ENCODE peak calls at places on chromosomes 11 and 22, in six cellular contexts. H, X, T, R, O and V are unnamed samples.

GRCh38 chr11:46521947-46522681 is 71.7 kb downstream of the AMBRA1 start:
- DNase-seq in O (peak), T (peak), R (no peak), H (no peak), X (no peak), V (no peak)

GRCh38 chr22:19841641-19842385 is 12.9 kb downstream of the GNB1L start:
- DNase-seq in X (no peak), O (no peak), T (no peak), H (no peak), R (no peak), V (no peak)

GRCh38 chr11:99501655-99502054 is 480.9 kb downstream of the CNTN5 start:
- DNase-seq in H (no peak), O (no peak), R (no peak), T (peak), X (no peak), V (no peak)

GRCh38 chr11:119062779-119063178 is 4.8 kb upstream of the VPS11 start:
- DNase-seq in O (peak), X (no peak), R (no peak), T (peak), H (no peak), V (no peak)

GRCh38 chr22:39362271-39362670 is 12.5 kb downstream of the SYNGR1 start:
- DNase-seq in X (no peak), R (no peak), T (no peak), O (peak), H (no peak), V (no peak)

GRCh38 chr11:77046060-77046501 is 11.9 kb downstream of the B3GNT6 start:
- DNase-seq in T (peak), R (peak), X (peak), O (peak), H (peak), V (peak)

GRCh38 chr11:115665345-115665901 is 161.2 kb upstream of the CADM1 start:
- DNase-seq in X (peak), T (no peak), H (no peak), O (no peak), R (no peak), V (no peak)

GRCh38 chr11:118199135-118199534 is 22.7 kb upstream of the SCN2B start:
- DNase-seq in T (no peak), X (no peak), H (no peak), O (no peak), R (no peak), V (no peak)

GRCh38 chr22:36860821-36861659 is at the start of gene NCF4:
- DNase-seq in X (no peak), R (no peak), O (no peak), H (no peak), T (no peak), V (peak)

GRCh38 chr11:115585361-115586024 is 81.3 kb upstream of the CADM1 start:
- DNase-seq in X (no peak), O (no peak), R (no peak), H (no peak), T (no peak), V (no peak)

DNA sequence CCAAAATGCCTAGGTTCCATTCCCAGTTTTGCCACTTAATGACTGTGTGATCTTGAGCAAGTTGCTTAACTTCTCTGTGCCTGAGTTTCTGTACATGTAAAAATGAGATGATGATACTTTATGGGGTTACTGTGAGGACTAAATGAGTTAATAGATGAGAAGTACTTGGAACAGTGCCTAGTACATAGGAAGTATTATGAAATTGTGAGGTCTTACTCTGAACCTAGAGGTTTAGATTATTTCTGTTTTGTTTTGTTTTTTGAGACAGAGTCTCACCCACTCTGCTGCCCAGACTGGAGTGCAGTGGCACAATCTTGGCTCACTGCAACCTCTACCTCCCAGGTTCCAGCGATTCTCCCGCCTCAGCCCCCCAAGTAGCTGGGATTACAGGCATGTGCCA is 227.0 kb upstream of the POU2AF2 start:
- DNase-seq in O (peak), H (no peak), T (no peak), X (no peak), R (no peak), V (no peak)
- TF ChIP-seq EZH2phosphoT487 in O (no peak), H (no peak), T (no peak), X (no peak), R (no peak), V (no peak)

GRCh38 chr11:67371549-67372231 is 1.7 kb downstream of the CLCF1 start:
- DNase-seq in X (peak), R (no peak), T (peak), H (peak), O (peak), V (peak)

GRCh38 chr11:67374571-67375276 is 1.3 kb upstream of the CLCF1 start:
- DNase-seq in O (peak), H (no peak), R (no peak), X (no peak), T (peak), V (no peak)

GRCh38 chr11:67372232-67372992 is 986 bp downstream of the CLCF1 start:
- DNase-seq in O (peak), R (no peak), H (peak), T (no peak), X (peak), V (no peak)

GRCh38 chr11:67373916-67374570 is 645 bp upstream of the CLCF1 start:
- DNase-seq in H (peak), R (peak), T (peak), X (peak), O (peak), V (peak)

DNA sequence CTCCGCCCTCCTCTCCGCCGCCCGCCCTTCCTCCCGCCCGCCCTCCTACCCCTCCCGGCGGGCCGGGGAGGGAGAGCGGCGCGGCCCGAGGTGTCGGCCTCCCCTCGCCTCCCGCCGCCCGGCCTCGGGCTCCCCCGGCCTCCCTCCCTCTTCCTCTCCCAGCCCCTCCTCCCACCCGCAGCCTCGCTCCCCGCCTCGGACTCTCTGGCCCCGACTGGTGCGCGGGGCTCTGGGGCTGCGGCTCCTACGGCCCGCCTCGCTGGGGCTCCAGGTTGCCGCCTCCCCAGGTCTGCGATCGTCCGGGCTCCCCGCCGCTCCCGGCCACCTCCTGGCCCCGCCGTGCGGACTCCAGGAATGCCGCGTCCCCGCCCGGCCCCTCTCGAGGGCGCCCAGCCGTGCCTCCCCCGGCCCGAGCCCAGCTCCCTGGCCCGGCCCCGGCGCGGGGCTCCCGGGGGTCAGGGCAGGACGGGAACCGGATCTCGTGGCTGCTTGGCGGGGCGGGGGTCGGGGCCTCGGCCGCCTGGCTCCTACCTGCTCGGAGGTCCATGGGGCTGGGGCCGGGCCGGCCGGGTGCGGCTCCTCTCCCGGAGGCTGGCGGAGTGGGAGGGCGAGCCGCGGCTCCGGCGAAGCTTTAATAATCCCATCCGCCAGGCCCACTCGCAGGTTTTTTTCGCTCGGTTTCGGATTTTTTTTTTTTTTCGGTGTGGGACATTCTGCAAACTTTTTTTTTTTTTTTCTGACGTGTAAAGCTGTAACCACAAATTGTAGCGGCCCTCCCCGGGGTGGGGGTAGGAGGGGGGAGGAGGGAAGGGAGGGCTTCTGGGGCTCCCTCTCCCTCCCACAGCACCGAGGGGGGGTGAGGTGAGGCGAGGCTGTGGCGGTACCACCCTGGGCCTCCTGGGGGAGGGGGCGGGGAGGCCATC is at the start of gene CLCF1:
- DNase-seq in X (peak), R (no peak), T (peak), O (peak), H (peak), V (peak)
- TF ChIP-seq EZH2 in X (peak), R (no peak), T (no peak), O (no peak), H (no peak), V (no peak)

GRCh38 chr11:2300290-2300935 is 1.3 kb downstream of the C11orf21 start:
- DNase-seq in T (no peak), X (no peak), R (no peak), H (no peak), O (no peak), V (no peak)
- H3K4me3 ChIP-seq in T (no peak), X (no peak), R (no peak), H (no peak), O (no peak), V (no peak)

GRCh38 chr11:67082071-67082791 is 25.6 kb downstream of the RHOD start:
- DNase-seq in T (no peak), O (peak), X (peak), R (no peak), H (peak), V (peak)
- TF ChIP-seq EZH2phosphoT487 in T (no peak), O (no peak), X (no peak), R (no peak), H (no peak), V (no peak)

GRCh38 chr22:41914611-41915034 is 251 bp downstream of the SHISA8 start:
- DNase-seq in X (peak), H (no peak), T (no peak), R (no peak), O (no peak), V (no peak)

GRCh38 chr22:41915035-41915782 is at the start of gene SHISA8:
- DNase-seq in T (peak), H (peak), O (peak), X (peak), R (no peak), V (peak)

GRCh38 chr22:41917375-41917905 is 2.6 kb upstream of the SHISA8 start:
- DNase-seq in X (no peak), R (no peak), H (no peak), T (no peak), O (no peak), V (no peak)

GRCh38 chr22:41916745-41917358 is 2.0 kb upstream of the SHISA8 start:
- DNase-seq in R (no peak), X (no peak), O (no peak), H (no peak), T (no peak), V (no peak)

GRCh38 chr22:41915783-41916493 is 1.1 kb upstream of the SHISA8 start:
- DNase-seq in O (no peak), H (no peak), X (peak), R (no peak), T (no peak), V (no peak)
- TF ChIP-seq EZH2 in O (no peak), H (peak), X (peak), R (no peak), T (no peak), V (no peak)

GRCh38 chr11:35862666-35863065 is 81.2 kb upstream of the LDLRAD3 start:
- DNase-seq in R (no peak), H (no peak), T (no peak), O (no peak), X (no peak), V (no peak)
- H3K4me3 ChIP-seq in R (no peak), H (no peak), T (no peak), O (no peak), X (no peak), V (no peak)

GRCh38 chr11:103993502-103993901 is 42.9 kb upstream of the DDI1 start:
- DNase-seq in R (no peak), X (no peak), H (no peak), O (no peak), T (no peak), V (no peak)
- TF ChIP-seq EZH2phosphoT487 in R (no peak), X (no peak), H (no peak), O (no peak), T (no peak), V (no peak)

GRCh38 chr11:11620251-11620965 is 1.4 kb downstream of the GALNT18 start:
- DNase-seq in H (peak), R (peak), T (peak), O (peak), X (peak), V (no peak)
- TF ChIP-seq EZH2 in H (no peak), R (no peak), T (no peak), O (no peak), X (no peak), V (no peak)

GRCh38 chr11:64001552-64002427 is 15.6 kb downstream of the OTUB1 start:
- DNase-seq in R (no peak), T (no peak), O (peak), X (no peak), H (peak), V (no peak)

GRCh38 chr11:63998558-63999348 is 12.5 kb downstream of the OTUB1 start:
- DNase-seq in X (peak), R (no peak), O (no peak), H (no peak), T (peak), V (no peak)

GRCh38 chr11:64000740-64001514 is 14.7 kb downstream of the OTUB1 start:
- DNase-seq in O (peak), R (no peak), T (no peak), X (peak), H (no peak), V (no peak)

GRCh38 chr11:63999349-64000025 is 13.2 kb downstream of the OTUB1 start:
- DNase-seq in O (peak), X (peak), T (peak), R (no peak), H (peak), V (no peak)

DNA sequence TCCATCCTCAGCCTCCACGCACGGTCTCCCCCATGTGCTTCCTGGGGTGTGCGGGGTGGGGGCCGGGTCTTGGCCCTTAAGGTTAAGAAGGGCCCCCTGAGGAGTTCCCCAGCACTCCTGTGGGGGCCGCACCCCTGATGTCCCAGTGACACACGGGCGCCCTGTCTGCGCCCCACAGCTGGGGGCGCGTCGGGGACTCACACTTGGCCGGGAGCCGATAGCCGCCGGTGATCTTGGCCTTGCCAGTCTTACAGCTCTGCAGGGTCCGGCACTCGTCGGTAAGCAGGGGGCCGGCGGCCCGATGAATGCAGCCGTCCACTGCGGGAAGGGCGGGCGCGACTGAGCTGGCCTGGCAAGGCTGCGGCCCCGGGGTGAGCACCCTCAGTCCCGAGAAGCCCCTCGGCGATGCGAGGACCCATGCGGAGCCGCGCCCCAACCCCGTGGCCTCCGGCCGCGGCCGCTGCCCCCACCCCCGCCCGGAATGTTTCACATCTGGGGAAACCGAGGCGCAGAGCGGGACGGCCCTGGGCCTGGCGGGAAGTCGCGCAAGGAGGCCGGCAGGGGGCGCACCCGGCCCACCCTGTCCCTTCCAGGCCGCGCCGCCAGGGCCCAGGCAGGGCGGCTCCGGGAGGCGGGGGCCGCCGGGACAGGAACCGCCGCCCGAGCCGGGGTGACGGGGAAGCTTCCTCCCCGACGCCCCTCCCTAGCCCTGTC is 13.9 kb downstream of the OTUB1 start:
- DNase-seq in T (peak), R (no peak), O (peak), X (peak), H (peak), V (peak)
- H3K4me3 ChIP-seq in T (peak), R (no peak), O (peak), X (peak), H (no peak), V (peak)

GRCh38 chr11:8251767-8252295 is 11.8 kb downstream of the LMO1 start:
- DNase-seq in T (no peak), O (no peak), X (no peak), H (no peak), R (no peak), V (no peak)

GRCh38 chr11:8252946-8253345 is 10.7 kb downstream of the LMO1 start:
- DNase-seq in O (no peak), T (no peak), R (no peak), H (no peak), X (no peak), V (no peak)

GRCh38 chr11:8250981-8251620 is 12.6 kb downstream of the LMO1 start:
- DNase-seq in T (no peak), H (no peak), O (no peak), X (no peak), R (no peak), V (no peak)

GRCh38 chr11:8253566-8253965 is 10.1 kb downstream of the LMO1 start:
- DNase-seq in O (no peak), X (no peak), R (no peak), H (no peak), T (no peak), V (no peak)

GRCh38 chr11:8252388-8252787 is 11.3 kb downstream of the LMO1 start:
- DNase-seq in X (no peak), R (no peak), O (no peak), T (peak), H (no peak), V (no peak)
- TF ChIP-seq EZH2phosphoT487 in X (no peak), R (no peak), O (no peak), T (no peak), H (no peak), V (no peak)